ENCODE peak calls at places on chromosomes 4 and X, in five cellular contexts. J is upper lobe of left lung, E is left lung, M is heart right ventricle, R is adrenal gland. B is an unnamed sample.

GRCh38 chr4:7244766-7245320 is 52.5 kb downstream of the SORCS2 start:
- DNase-seq in R (no peak), M (no peak), E (no peak), J (no peak), B (no peak)

GRCh38 chrX:104833401-104833800 is 267.4 kb downstream of the IL1RAPL2 start:
- DNase-seq in R (no peak), M (no peak), J (no peak), E (no peak), B (no peak)

GRCh38 chrX:150546711-150547153 is 21.7 kb upstream of the MTM1 start:
- DNase-seq in R (no peak), J (no peak), M (no peak), E (no peak), B (peak; percentile 26)

GRCh38 chrX:52424658-52425057 is 55.8 kb downstream of the XAGE2 start:
- DNase-seq in M (no peak), R (no peak), E (no peak), J (no peak), B (no peak)

GRCh38 chr4:19298998-19299397 is 952.7 kb upstream of the SLIT2 start:
- DNase-seq in E (no peak), R (no peak), M (no peak), J (no peak), B (no peak)

GRCh38 chrX:27883468-27884092 is 75.8 kb downstream of the MAGEB10 start:
- DNase-seq in J (no peak), E (no peak), R (no peak), M (no peak), B (no peak)

GRCh38 chrX:53288173-53288572 is 6.8 kb upstream of the IQSEC2 start:
- DNase-seq in J (no peak), E (peak; percentile 60), M (peak; percentile 54), R (peak; percentile 74), B (no peak)

GRCh38 chrX:128897611-128898010 is 625.7 kb downstream of the SMARCA1 start:
- DNase-seq in M (no peak), J (no peak), E (no peak), R (no peak), B (no peak)

GRCh38 chr4:11011249-11011648 is 326.7 kb upstream of the CLNK start:
- DNase-seq in J (no peak), M (no peak), E (no peak), R (no peak), B (no peak)

GRCh38 chr4:19329631-19330030 is 922.1 kb upstream of the SLIT2 start:
- DNase-seq in R (no peak), J (no peak), M (no peak), E (no peak), B (no peak)

GRCh38 chr4:74205046-74205445 is 47.1 kb downstream of the MTHFD2L start:
- DNase-seq in M (no peak), E (no peak), J (no peak), R (no peak), B (no peak)

GRCh38 chr4:164288578-164288977 is 465.4 kb upstream of the SMIM31 start:
- DNase-seq in M (no peak), J (no peak), R (no peak), E (no peak), B (no peak)

GRCh38 chr4:48367016-48367415 is 25.7 kb downstream of the SLAIN2 start:
- DNase-seq in J (no peak), E (no peak), M (no peak), R (no peak), B (no peak)

GRCh38 chr4:53629296-53629695 is 38.0 kb upstream of the LNX1 start:
- DNase-seq in J (no peak), R (no peak), M (no peak), E (no peak), B (no peak)

GRCh38 chrX:40449956-40450701 is 130.6 kb upstream of the ATP6AP2 start:
- DNase-seq in J (no peak), R (no peak), E (no peak), M (no peak), B (no peak)

GRCh38 chrX:152853986-152854385 is 23.1 kb downstream of the NSDHL start:
- DNase-seq in J (no peak), M (no peak), E (no peak), R (no peak), B (no peak)
- H3K9me3 ChIP-seq in J (no peaks in the 10 kb centered on the region), M (no peaks in the 10 kb centered on the region), E (no peaks in the 10 kb centered on the region), R (no peaks in the 10 kb centered on the region), B (no peaks in the 10 kb centered on the region)

GRCh38 chrX:12239356-12240082 is 101.2 kb downstream of the FRMPD4 start:
- DNase-seq in M (no peak), E (no peak), J (no peak), R (no peak), B (no peak)

GRCh38 chrX:12237771-12238170 is 99.5 kb downstream of the FRMPD4 start:
- DNase-seq in R (no peak), M (no peak), E (no peak), J (no peak), B (no peak)

GRCh38 chrX:12237131-12237530 is 98.9 kb downstream of the FRMPD4 start:
- DNase-seq in R (no peak), J (no peak), E (no peak), M (no peak), B (no peak)

GRCh38 chrX:12240491-12240890 is 102.2 kb downstream of the FRMPD4 start:
- DNase-seq in R (no peak), E (no peak), J (no peak), M (no peak), B (no peak)

DNA sequence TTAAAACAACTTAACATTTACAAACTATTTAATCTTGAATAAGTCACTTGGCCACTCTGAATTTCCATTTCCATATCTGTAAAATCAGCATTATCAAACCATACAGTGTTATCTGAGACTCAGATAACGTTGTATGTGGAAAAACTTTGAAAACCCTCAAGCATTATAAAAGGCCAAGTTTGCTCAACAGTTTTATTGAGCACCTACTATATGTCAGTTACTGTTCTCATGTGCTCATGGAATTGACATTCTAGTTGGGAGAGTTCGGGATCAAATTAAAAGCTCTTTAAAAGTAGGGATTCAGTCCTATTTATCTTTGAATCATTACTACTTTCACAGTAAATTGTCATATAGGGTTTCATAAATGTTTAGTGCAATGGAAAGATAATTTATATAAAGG is 97.9 kb downstream of the FRMPD4 start:
- DNase-seq in E (no peak), M (no peak), R (no peak), J (no peak), B (no peak)
- H3K9me3 ChIP-seq in E (no peaks in the 10 kb centered on the region), M (no peaks in the 10 kb centered on the region), R (no peaks in the 10 kb centered on the region), J (no peaks in the 10 kb centered on the region), B (no peaks in the 10 kb centered on the region)

DNA sequence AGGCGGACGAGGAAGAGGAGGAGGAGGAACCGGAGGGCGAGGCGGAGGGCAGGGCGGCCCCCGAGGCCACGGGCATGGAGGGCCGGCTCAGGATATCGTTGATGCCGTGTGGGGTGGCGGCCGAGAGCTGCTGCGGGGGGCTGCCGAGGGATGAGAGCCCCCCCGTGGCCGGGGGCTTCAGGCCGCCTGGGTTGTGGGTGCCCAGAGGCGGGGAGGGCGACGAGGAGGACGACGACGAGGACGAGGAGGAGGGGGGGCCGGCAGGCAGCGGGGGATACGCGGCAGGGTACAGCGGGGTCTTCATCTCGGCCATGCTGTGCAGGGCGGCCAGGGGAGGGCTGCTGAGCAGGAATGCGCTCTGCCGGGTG is 1.3 kb downstream of the NKX6-1 start:
- DNase-seq in E (no peak), M (no peak), J (no peak), R (no peak), B (no peak)
- H3K9me3 ChIP-seq in E (no peaks in the 10 kb centered on the region), M (no peaks in the 10 kb centered on the region), J (peaks cover 3% of the 10 kb centered on the region), R (no peaks in the 10 kb centered on the region), B (peaks cover 5% of the 10 kb centered on the region)

GRCh38 chrX:70166601-70167590 is 10.4 kb upstream of the DGAT2L6 start:
- DNase-seq in E (no peak), M (no peak), R (no peak), J (no peak), B (no peak)
- H3K9me3 ChIP-seq in E (no peaks in the 10 kb centered on the region), M (no peaks in the 10 kb centered on the region), R (no peaks in the 10 kb centered on the region), J (no peaks in the 10 kb centered on the region), B (no peaks in the 10 kb centered on the region)

GRCh38 chrX:13638021-13638420 is 14.9 kb upstream of the TCEANC start:
- DNase-seq in R (no peak), J (no peak), E (no peak), M (no peak), B (no peak)
- H3K9me3 ChIP-seq in R (no peaks in the 10 kb centered on the region), J (peaks cover 28% of the 10 kb centered on the region), E (no peaks in the 10 kb centered on the region), M (no peaks in the 10 kb centered on the region), B (no peaks in the 10 kb centered on the region)

GRCh38 chr4:14693728-14694127 is 308.6 kb upstream of the CPEB2 start:
- DNase-seq in E (no peak), R (no peak), J (no peak), M (no peak), B (no peak)

GRCh38 chr4:14701389-14701788 is 300.9 kb upstream of the CPEB2 start:
- DNase-seq in M (no peak), E (no peak), R (no peak), J (no peak), B (no peak)

GRCh38 chr4:14700083-14700482 is 302.2 kb upstream of the CPEB2 start:
- DNase-seq in M (no peak), E (no peak), R (no peak), J (no peak), B (no peak)

GRCh38 chr4:14700544-14700943 is 301.7 kb upstream of the CPEB2 start:
- DNase-seq in E (no peak), M (no peak), R (no peak), J (no peak), B (no peak)

GRCh38 chr4:14695411-14695810 is 306.9 kb upstream of the CPEB2 start:
- DNase-seq in J (no peak), E (no peak), M (no peak), R (no peak), B (no peak)
- H3K9me3 ChIP-seq in J (peaks cover 10% of the 10 kb centered on the region), E (peaks cover 5% of the 10 kb centered on the region), M (no peaks in the 10 kb centered on the region), R (no peaks in the 10 kb centered on the region), B (peaks cover 3% of the 10 kb centered on the region)

GRCh38 chr4:169379688-169380087 is 108.9 kb upstream of the SH3RF1 start:
- DNase-seq in M (no peak), J (no peak), E (no peak), R (no peak), B (no peak)
- H3K9me3 ChIP-seq in M (peaks cover 53% of the 10 kb centered on the region), J (peaks cover 42% of the 10 kb centered on the region), E (peaks cover 52% of the 10 kb centered on the region), R (no peaks in the 10 kb centered on the region), B (peaks cover 4% of the 10 kb centered on the region)

DNA sequence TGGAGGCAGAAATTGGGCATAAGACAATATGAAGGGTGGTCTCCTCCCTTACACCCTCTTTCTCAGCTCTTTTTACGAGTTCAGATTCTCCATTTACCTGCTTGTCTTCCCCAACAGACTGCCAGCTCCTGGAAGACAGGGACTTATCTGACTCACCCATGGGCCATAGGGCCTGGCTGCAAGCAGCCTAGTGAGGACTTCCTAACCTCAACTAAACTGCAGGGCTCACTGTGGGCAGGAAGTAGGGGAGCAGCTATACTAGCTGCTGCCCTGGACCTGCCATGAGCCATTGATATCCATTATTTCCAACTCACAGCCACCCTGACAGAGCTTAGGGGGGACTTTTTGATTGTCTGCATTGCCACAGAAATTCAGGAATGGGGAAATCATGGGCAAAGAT is 11.5 kb upstream of the ZNF718 start:
- DNase-seq in E (no peak), R (no peak), M (no peak), J (no peak), B (no peak)
- H3K9me3 ChIP-seq in E (peaks cover 75% of the 10 kb centered on the region), R (no peaks in the 10 kb centered on the region), M (no peaks in the 10 kb centered on the region), J (peaks cover 23% of the 10 kb centered on the region), B (no peaks in the 10 kb centered on the region)

B was measured in T-helper 17 cell.